ENCODE peak calls at places on chromosomes 11 and 22, in four cellular contexts. J is PC-3, X is thyroid gland, Z is MM.1S. H is an unnamed sample.

GRCh38 chr22:29336751-29337490 is 21.4 kb upstream of the RASL10A start:
- DNase-seq in J (no peak), X (no peak), Z (no peak), H (no peak)

GRCh38 chr11:118068945-118069612 is 7.8 kb upstream of the TMPRSS4 start:
- DNase-seq in Z (no peak), X (no peak), J (no peak), H (no peak)

GRCh38 chr11:64161037-64161436 is 4.9 kb downstream of the MACROD1 start:
- DNase-seq in Z (no peak), X (no peak), J (no peak), H (no peak)

GRCh38 chr11:110179064-110179463 is 85.9 kb downstream of the ZC3H12C start:
- DNase-seq in X (no peak), J (no peak), Z (no peak), H (no peak)

GRCh38 chr11:61693897-61694840 is 14.0 kb downstream of the DAGLA start:
- DNase-seq in Z (no peak), J (no peak), X (peak; percentile 88), H (no peak)

GRCh38 chr22:44723801-44724200 is 21.8 kb downstream of the PRR5 start:
- DNase-seq in J (peak; percentile 39), Z (peak; percentile 36), X (no peak), H (no peak)

GRCh38 chr11:86919557-86920210 is 35.5 kb downstream of the FZD4 start:
- DNase-seq in Z (peak; percentile 83), X (no peak), J (peak; percentile 88), H (no peak)

GRCh38 chr11:118792642-118793124 is 1.7 kb upstream of the DDX6 start:
- DNase-seq in X (peak; percentile 76), Z (peak; percentile 80), J (peak; percentile 79), H (peak; percentile 91)

DNA sequence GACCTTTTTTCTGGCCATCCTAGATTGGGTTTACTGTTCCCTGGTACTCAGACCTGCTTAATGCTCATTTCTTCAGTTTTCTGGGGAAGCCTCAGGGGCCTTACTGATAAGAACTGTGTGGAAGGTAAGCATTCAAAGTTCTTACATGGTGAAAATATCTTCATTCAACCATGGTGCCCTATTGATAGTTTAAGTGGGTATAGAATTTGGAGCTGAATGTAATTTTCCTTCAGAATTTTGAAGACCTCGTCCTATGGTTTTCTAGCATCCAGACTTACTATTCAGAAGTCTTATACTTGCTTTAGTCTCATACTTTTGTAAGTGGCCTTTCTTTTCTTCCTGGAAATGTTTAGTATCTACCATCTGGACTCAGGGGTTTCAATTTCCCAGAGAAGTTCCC is 75.7 kb downstream of the CDKN1C start:
- DNase-seq in X (no peak), Z (no peak), J (no peak), H (no peak)
- H3K27me3 ChIP-seq in X (no peaks in the 10 kb centered on the region), Z (no peaks in the 10 kb centered on the region), J (no peaks in the 10 kb centered on the region), H (no peaks in the 10 kb centered on the region)

GRCh38 chr11:19283998-19284397 is 43.3 kb upstream of the E2F8 start:
- DNase-seq in Z (no peak), J (no peak), X (no peak), H (no peak)
- H3K27me3 ChIP-seq in Z (no peaks in the 10 kb centered on the region), J (no peaks in the 10 kb centered on the region), X (no peaks in the 10 kb centered on the region), H (no peaks in the 10 kb centered on the region)

GRCh38 chr11:44874284-44874683 is 76.4 kb downstream of the TP53I11 start:
- DNase-seq in X (no peak), Z (no peak), J (no peak), H (no peak)
- H3K27me3 ChIP-seq in X (no peaks in the 10 kb centered on the region), Z (no peaks in the 10 kb centered on the region), J (peaks cover 3% of the 10 kb centered on the region), H (no peaks in the 10 kb centered on the region)

DNA sequence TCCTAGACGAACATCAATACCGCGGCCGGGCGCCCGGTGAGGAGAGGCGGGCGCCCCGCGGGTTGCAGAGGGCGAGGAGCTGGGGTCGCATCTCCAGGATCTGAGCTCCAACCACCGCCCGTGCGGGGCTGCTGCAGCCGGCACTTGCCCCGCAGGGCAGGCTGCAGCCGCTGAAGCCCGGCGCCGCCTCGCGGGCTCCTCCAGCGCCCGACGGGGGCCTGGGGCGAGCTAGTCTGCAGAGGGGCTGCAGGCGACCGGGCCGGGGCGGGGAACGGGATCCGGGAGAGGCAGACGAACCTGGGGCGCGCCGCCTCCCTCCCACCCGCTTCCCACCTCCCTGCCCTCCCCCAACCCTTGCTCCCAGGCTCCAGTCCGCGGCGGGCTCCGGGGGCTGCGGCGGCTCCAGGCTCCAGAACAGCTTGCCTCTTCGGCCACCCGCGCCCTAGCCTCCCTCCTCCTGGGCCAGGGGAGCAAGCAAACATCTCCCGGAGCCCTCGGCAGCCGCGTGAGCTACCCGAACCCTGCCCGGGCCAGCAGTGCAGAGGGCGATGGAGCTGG is 858 bp downstream of the TENM4 start:
- DNase-seq in X (peak; percentile 60), J (no peak), Z (no peak), H (peak; percentile 15)
- H3K27me3 ChIP-seq in X (no peaks in the 10 kb centered on the region), J (peaks cover 98% of the 10 kb centered on the region), Z (peaks cover 49% of the 10 kb centered on the region), H (peaks cover 48% of the 10 kb centered on the region)

DNA sequence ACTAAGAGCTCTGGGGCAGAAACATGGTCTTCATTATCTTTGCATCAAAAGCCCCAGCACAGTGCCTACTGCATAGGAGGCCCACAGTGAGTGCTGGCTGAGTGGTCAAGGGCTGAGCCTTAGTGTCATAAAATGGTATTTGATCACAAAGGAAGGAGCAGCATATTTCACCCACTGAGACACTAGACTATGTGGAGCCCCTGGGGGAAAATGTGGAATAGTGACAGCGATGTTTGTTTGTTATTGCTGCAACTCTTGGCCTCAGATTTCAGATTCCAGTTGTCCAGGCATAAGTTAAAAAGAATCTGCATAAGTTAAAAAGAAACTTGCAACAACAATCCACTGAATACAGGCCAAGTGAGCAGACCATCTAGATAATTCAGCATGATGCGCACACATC is 7.0 kb downstream of the KIRREL3 start:
- DNase-seq in X (no peak), Z (no peak), J (no peak), H (no peak)
- H3K27me3 ChIP-seq in X (no peaks in the 10 kb centered on the region), Z (no peaks in the 10 kb centered on the region), J (peaks cover 33% of the 10 kb centered on the region), H (no peaks in the 10 kb centered on the region)

GRCh38 chr11:2589538-2589934 is 110.3 kb downstream of the KCNQ1OT1 start:
- DNase-seq in Z (no peak), J (no peak), X (peak; percentile 0), H (peak; percentile 7)
- H3K27me3 ChIP-seq in Z (no peaks in the 10 kb centered on the region), J (no peaks in the 10 kb centered on the region), X (no peaks in the 10 kb centered on the region), H (no peaks in the 10 kb centered on the region)

DNA sequence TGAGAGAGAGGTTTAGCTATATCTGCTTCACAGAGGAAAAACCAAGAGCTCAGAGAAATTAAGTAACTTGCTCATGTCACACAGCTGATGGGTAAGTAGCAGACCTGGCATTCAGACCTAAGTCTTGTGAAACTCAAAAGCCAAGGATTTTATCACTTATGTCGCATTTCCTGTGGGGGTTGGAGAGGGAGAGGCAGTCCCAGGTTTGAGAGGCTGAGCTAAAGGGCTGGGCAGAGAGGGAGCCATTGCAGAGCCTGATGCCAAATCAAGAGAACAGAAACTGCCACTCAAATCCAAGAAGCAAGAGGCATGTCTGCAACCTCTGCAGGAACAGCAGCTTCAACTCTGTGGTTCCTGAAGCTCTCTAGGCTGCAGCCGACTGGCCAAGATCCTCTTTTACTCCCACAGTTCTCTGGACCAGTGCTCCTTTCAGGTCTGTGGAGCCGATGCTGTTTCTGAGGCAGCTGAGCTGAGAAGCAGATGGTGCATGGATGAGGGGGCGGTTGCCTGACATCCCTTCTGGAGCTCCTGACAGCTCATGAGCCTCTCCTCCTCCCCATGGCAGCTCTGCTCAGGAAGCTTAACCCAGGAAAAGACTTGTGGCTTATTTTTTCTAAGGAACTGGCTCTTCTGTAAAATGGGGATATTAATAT is 47.6 kb upstream of the NAV2 start:
- DNase-seq in J (peak; percentile 21), X (no peak), Z (no peak), H (no peak)
- H3K27me3 ChIP-seq in J (no peaks in the 10 kb centered on the region), X (no peaks in the 10 kb centered on the region), Z (no peaks in the 10 kb centered on the region), H (no peaks in the 10 kb centered on the region)

GRCh38 chr22:50082197-50082715 is 3.0 kb downstream of the MLC1 start:
- DNase-seq in J (no peak), X (no peak), Z (peak; percentile 44), H (no peak)

GRCh38 chr22:50081426-50082196 is 3.6 kb downstream of the MLC1 start:
- DNase-seq in X (no peak), Z (no peak), J (no peak), H (no peak)

GRCh38 chr22:50084085-50084484 is 1.1 kb downstream of the MLC1 start:
- DNase-seq in J (no peak), X (no peak), Z (no peak), H (no peak)

GRCh38 chr22:50083462-50084081 is 1.7 kb downstream of the MLC1 start:
- DNase-seq in Z (no peak), X (no peak), J (no peak), H (no peak)

DNA sequence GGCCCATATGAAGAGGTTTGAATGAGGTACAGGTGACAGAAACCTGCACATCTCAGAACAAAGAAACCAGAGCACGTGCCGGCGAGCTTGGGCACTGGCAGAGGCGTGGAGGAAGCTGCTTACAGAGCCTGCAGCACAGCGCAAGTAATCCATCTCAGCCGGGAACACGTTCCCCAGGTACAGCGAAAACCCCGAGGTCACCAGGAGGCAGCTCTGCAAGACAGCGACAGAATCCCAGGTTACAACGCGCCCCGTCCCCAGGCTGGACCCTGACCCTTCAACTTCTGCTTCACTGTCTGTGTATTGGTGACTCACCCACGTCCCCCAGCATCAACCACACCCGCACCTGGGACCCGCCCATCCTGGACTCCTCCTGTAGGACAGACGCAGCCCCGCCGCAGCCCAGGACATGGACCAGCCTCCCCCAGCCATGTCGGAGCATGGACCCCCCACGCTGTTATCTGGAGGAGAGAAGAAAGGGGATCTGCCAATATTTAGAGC is 2.2 kb downstream of the MLC1 start:
- DNase-seq in J (no peak), Z (peak; percentile 71), X (no peak), H (no peak)
- H3K27me3 ChIP-seq in J (no peaks in the 10 kb centered on the region), Z (peaks cover 49% of the 10 kb centered on the region), X (no peaks in the 10 kb centered on the region), H (peaks cover 3% of the 10 kb centered on the region)